ENCODE peak calls at places on chromosomes 7 and 10, in five cellular contexts. J is hepatic stellate cell, U is Daoy, G is GM12891, M is bronchial epithelial cell. A is an unnamed sample.

GRCh38 chr7:64997927-64998391 is 7.1 kb upstream of the ZNF117 start:
- DNase-seq in J (no peak), M (peak), U (no peak), G (no peak), A (no peak)

GRCh38 chr7:30162622-30163124 is 27.9 kb downstream of the MTURN start:
- DNase-seq in G (no peak), M (peak), U (peak), J (peak), A (no peak)

GRCh38 chr7:11319491-11320274 is 346.0 kb downstream of the PHF14 start:
- DNase-seq in U (no peak), J (no peak), M (peak), G (no peak), A (no peak)

GRCh38 chr10:69703766-69704191 is 73.7 kb downstream of the FAM241B start:
- DNase-seq in G (no peak), J (peak), M (peak), U (no peak), A (no peak)

GRCh38 chr10:101939273-101939635 is 95.7 kb upstream of the KCNIP2 start:
- DNase-seq in M (peak), U (peak), J (peak), G (no peak), A (no peak)

GRCh38 chr7:124152859-124153692 is 120.2 kb upstream of the TMEM229A start:
- DNase-seq in G (no peak), U (peak), J (peak), M (peak), A (no peak)

GRCh38 chr10:132535065-132535651 is 2.4 kb upstream of the INPP5A start:
- DNase-seq in U (no peak), G (no peak), J (no peak), M (no peak), A (no peak)

GRCh38 chr7:106419455-106420182 is 134.8 kb upstream of the NAMPT start:
- DNase-seq in M (peak), J (no peak), U (no peak), G (no peak), A (no peak)

GRCh38 chr10:133090101-133090500 is 2.4 kb downstream of the ADGRA1 start:
- DNase-seq in U (no peak), J (no peak), M (no peak), G (no peak), A (no peak)

GRCh38 chr10:61894150-61894549 is 7.3 kb upstream of the ARID5B start:
- DNase-seq in G (no peak), J (no peak), M (no peak), U (no peak), A (no peak)

GRCh38 chr7:24979863-24980694 is at the start of gene OSBPL3:
- DNase-seq in G (peak), U (peak), M (peak), J (peak), A (peak)

GRCh38 chr10:99360935-99361334 is 31.8 kb downstream of the CNNM1 start:
- DNase-seq in M (no peak), U (no peak), G (no peak), J (no peak), A (no peak)

GRCh38 chr7:121373177-121373576 is 22.9 kb downstream of the FAM3C start:
- DNase-seq in G (no peak), U (no peak), M (no peak), J (no peak), A (no peak)

GRCh38 chr7:104137971-104138370 is 69.8 kb downstream of the ORC5 start:
- DNase-seq in M (peak), U (no peak), G (no peak), J (peak), A (no peak)

GRCh38 chr10:12909836-12910185 is 91.7 kb downstream of the CCDC3 start:
- DNase-seq in G (no peak), U (no peak), J (no peak), M (peak), A (no peak)

GRCh38 chr7:96250776-96251361 is 71.0 kb downstream of the SLC25A13 start:
- DNase-seq in M (no peak), J (no peak), G (no peak), U (no peak), A (peak)

GRCh38 chr7:132030161-132030568 is 473.7 kb upstream of the PODXL start:
- DNase-seq in J (no peak), M (no peak), G (no peak), U (peak), A (no peak)

A was measured in B cell.